ENCODE peak calls at places on chromosomes 11 and 22, in seven cellular contexts. One of them, this sample, is unnamed.

GRCh38 chr11:60890696-60891095 is 15.7 kb downstream of the PRPF19 start:
- DNase-seq in GM12891: no peak
- DNase-seq in lung: no peak
- DNase-seq in SW480: no peak
- DNase-seq in stimulated activated CD4-positive, alpha-beta T cell treated with anti-CD3 and anti-CD28 coated beads, TNF-alpha, amount 100 ng/mL, for 48 hours: no peak
- DNase-seq in ELF-1: no peak
- DNase-seq in A673: no peak
- DNase-seq in this sample: no peak

GRCh38 chr11:66050581-66051231 is 1.5 kb upstream of the SF3B2 start:
- DNase-seq in SW480: no peak
- DNase-seq in stimulated activated CD4-positive, alpha-beta T cell treated with anti-CD3 and anti-CD28 coated beads, TNF-alpha, amount 100 ng/mL, for 48 hours: no peak
- DNase-seq in lung: no peak
- DNase-seq in A673: no peak
- DNase-seq in ELF-1: peak
- DNase-seq in GM12891: no peak
- DNase-seq in this sample: no peak

GRCh38 chr11:5807580-5807979 is 1.1 kb upstream of the OR52N2 start:
- DNase-seq in ELF-1: peak
- DNase-seq in stimulated activated CD4-positive, alpha-beta T cell treated with anti-CD3 and anti-CD28 coated beads, TNF-alpha, amount 100 ng/mL, for 48 hours: no peak
- DNase-seq in GM12891: no peak
- DNase-seq in SW480: no peak
- DNase-seq in lung: no peak
- DNase-seq in A673: no peak
- DNase-seq in this sample: no peak

GRCh38 chr22:28977481-28977971 is 84.1 kb downstream of the C22orf31 start:
- DNase-seq in GM12891: no peak
- DNase-seq in A673: peak
- DNase-seq in ELF-1: no peak
- DNase-seq in lung: no peak
- DNase-seq in SW480: peak
- DNase-seq in stimulated activated CD4-positive, alpha-beta T cell treated with anti-CD3 and anti-CD28 coated beads, TNF-alpha, amount 100 ng/mL, for 48 hours: no peak
- DNase-seq in this sample: no peak

GRCh38 chr11:110797453-110797852 is 85.2 kb upstream of the ARHGAP20 start:
- DNase-seq in stimulated activated CD4-positive, alpha-beta T cell treated with anti-CD3 and anti-CD28 coated beads, TNF-alpha, amount 100 ng/mL, for 48 hours: no peak
- DNase-seq in A673: no peak
- DNase-seq in lung: no peak
- DNase-seq in SW480: no peak
- DNase-seq in ELF-1: no peak
- DNase-seq in GM12891: peak
- DNase-seq in this sample: no peak

GRCh38 chr11:69008774-69009440 is 4.1 kb downstream of the MRGPRF start:
- DNase-seq in GM12891: no peak
- DNase-seq in lung: peak
- DNase-seq in SW480: peak
- DNase-seq in A673: no peak
- DNase-seq in stimulated activated CD4-positive, alpha-beta T cell treated with anti-CD3 and anti-CD28 coated beads, TNF-alpha, amount 100 ng/mL, for 48 hours: no peak
- DNase-seq in ELF-1: peak
- DNase-seq in this sample: no peak

GRCh38 chr11:27904358-27905055 is 203.4 kb downstream of the KIF18A start:
- DNase-seq in ELF-1: no peak
- DNase-seq in SW480: no peak
- DNase-seq in lung: no peak
- DNase-seq in stimulated activated CD4-positive, alpha-beta T cell treated with anti-CD3 and anti-CD28 coated beads, TNF-alpha, amount 100 ng/mL, for 48 hours: no peak
- DNase-seq in A673: no peak
- DNase-seq in GM12891: no peak
- DNase-seq in this sample: no peak

GRCh38 chr11:72668645-72669347 is 5.4 kb downstream of the PDE2A start:
- DNase-seq in SW480: peak
- DNase-seq in lung: no peak
- DNase-seq in stimulated activated CD4-positive, alpha-beta T cell treated with anti-CD3 and anti-CD28 coated beads, TNF-alpha, amount 100 ng/mL, for 48 hours: peak
- DNase-seq in ELF-1: peak
- DNase-seq in GM12891: peak
- DNase-seq in A673: no peak
- DNase-seq in this sample: no peak

GRCh38 chr22:50606126-50606525 is 5.5 kb downstream of the MAPK8IP2 start:
- DNase-seq in stimulated activated CD4-positive, alpha-beta T cell treated with anti-CD3 and anti-CD28 coated beads, TNF-alpha, amount 100 ng/mL, for 48 hours: no peak
- DNase-seq in GM12891: no peak
- DNase-seq in ELF-1: no peak
- DNase-seq in SW480: no peak
- DNase-seq in lung: no peak
- DNase-seq in A673: no peak
- DNase-seq in this sample: no peak

GRCh38 chr22:43901976-43902643 is 10.3 kb upstream of the PNPLA5 start:
- DNase-seq in lung: no peak
- DNase-seq in GM12891: no peak
- DNase-seq in ELF-1: no peak
- DNase-seq in stimulated activated CD4-positive, alpha-beta T cell treated with anti-CD3 and anti-CD28 coated beads, TNF-alpha, amount 100 ng/mL, for 48 hours: no peak
- DNase-seq in SW480: peak
- DNase-seq in A673: no peak
- DNase-seq in this sample: no peak

GRCh38 chr11:57315491-57315890 is 9.3 kb downstream of the TNKS1BP1 start:
- DNase-seq in SW480: no peak
- DNase-seq in stimulated activated CD4-positive, alpha-beta T cell treated with anti-CD3 and anti-CD28 coated beads, TNF-alpha, amount 100 ng/mL, for 48 hours: no peak
- DNase-seq in lung: no peak
- DNase-seq in ELF-1: no peak
- DNase-seq in A673: peak
- DNase-seq in GM12891: no peak
- DNase-seq in this sample: no peak

GRCh38 chr11:65496304-65497140 is 2.3 kb upstream of the MALAT1 start:
- DNase-seq in ELF-1: no peak
- DNase-seq in A673: peak
- DNase-seq in stimulated activated CD4-positive, alpha-beta T cell treated with anti-CD3 and anti-CD28 coated beads, TNF-alpha, amount 100 ng/mL, for 48 hours: no peak
- DNase-seq in SW480: peak
- DNase-seq in GM12891: no peak
- DNase-seq in lung: no peak
- DNase-seq in this sample: no peak

GRCh38 chr11:34758262-34758661 is 137.4 kb downstream of the EHF start:
- DNase-seq in stimulated activated CD4-positive, alpha-beta T cell treated with anti-CD3 and anti-CD28 coated beads, TNF-alpha, amount 100 ng/mL, for 48 hours: no peak
- DNase-seq in lung: no peak
- DNase-seq in GM12891: no peak
- DNase-seq in SW480: no peak
- DNase-seq in ELF-1: no peak
- DNase-seq in A673: no peak
- DNase-seq in this sample: no peak

GRCh38 chr11:122167100-122167499 is 51.1 kb upstream of the BLID start:
- DNase-seq in lung: no peak
- DNase-seq in SW480: no peak
- DNase-seq in stimulated activated CD4-positive, alpha-beta T cell treated with anti-CD3 and anti-CD28 coated beads, TNF-alpha, amount 100 ng/mL, for 48 hours: no peak
- DNase-seq in A673: no peak
- DNase-seq in ELF-1: no peak
- DNase-seq in GM12891: no peak
- DNase-seq in this sample: no peak

GRCh38 chr11:1128333-1129142 is 29.2 kb upstream of the MUC5AC start:
- DNase-seq in stimulated activated CD4-positive, alpha-beta T cell treated with anti-CD3 and anti-CD28 coated beads, TNF-alpha, amount 100 ng/mL, for 48 hours: no peak
- DNase-seq in GM12891: no peak
- DNase-seq in ELF-1: no peak
- DNase-seq in lung: no peak
- DNase-seq in SW480: no peak
- DNase-seq in A673: no peak
- DNase-seq in this sample: no peak

GRCh38 chr11:57502870-57503269 is 12.6 kb downstream of the SLC43A1 start:
- DNase-seq in lung: no peak
- DNase-seq in stimulated activated CD4-positive, alpha-beta T cell treated with anti-CD3 and anti-CD28 coated beads, TNF-alpha, amount 100 ng/mL, for 48 hours: no peak
- DNase-seq in GM12891: no peak
- DNase-seq in SW480: no peak
- DNase-seq in A673: no peak
- DNase-seq in ELF-1: no peak
- DNase-seq in this sample: no peak

GRCh38 chr22:50717709-50718351 is 20.2 kb upstream of the ACR start:
- DNase-seq in SW480: no peak
- DNase-seq in A673: no peak
- DNase-seq in lung: no peak
- DNase-seq in ELF-1: no peak
- DNase-seq in GM12891: no peak
- DNase-seq in stimulated activated CD4-positive, alpha-beta T cell treated with anti-CD3 and anti-CD28 coated beads, TNF-alpha, amount 100 ng/mL, for 48 hours: no peak
- DNase-seq in this sample: no peak

GRCh38 chr22:45208993-45209838 is 31.5 kb downstream of the KIAA0930 start:
- DNase-seq in ELF-1: peak
- DNase-seq in GM12891: no peak
- DNase-seq in SW480: no peak
- DNase-seq in A673: peak
- DNase-seq in stimulated activated CD4-positive, alpha-beta T cell treated with anti-CD3 and anti-CD28 coated beads, TNF-alpha, amount 100 ng/mL, for 48 hours: peak
- DNase-seq in lung: no peak
- DNase-seq in this sample: peak

GRCh38 chr11:76185931-76186401 is 20.3 kb downstream of the WNT11 start:
- DNase-seq in GM12891: no peak
- DNase-seq in ELF-1: peak
- DNase-seq in A673: no peak
- DNase-seq in lung: no peak
- DNase-seq in stimulated activated CD4-positive, alpha-beta T cell treated with anti-CD3 and anti-CD28 coated beads, TNF-alpha, amount 100 ng/mL, for 48 hours: no peak
- DNase-seq in SW480: no peak
- DNase-seq in this sample: no peak

GRCh38 chr11:47395225-47396048 is 13.0 kb upstream of the SLC39A13 start:
- DNase-seq in ELF-1: no peak
- DNase-seq in A673: no peak
- DNase-seq in lung: no peak
- DNase-seq in SW480: no peak
- DNase-seq in stimulated activated CD4-positive, alpha-beta T cell treated with anti-CD3 and anti-CD28 coated beads, TNF-alpha, amount 100 ng/mL, for 48 hours: no peak
- DNase-seq in GM12891: no peak
- DNase-seq in this sample: no peak

GRCh38 chr11:11157201-11157600 is 195.8 kb downstream of the CSNK2A3 start:
- DNase-seq in stimulated activated CD4-positive, alpha-beta T cell treated with anti-CD3 and anti-CD28 coated beads, TNF-alpha, amount 100 ng/mL, for 48 hours: no peak
- DNase-seq in A673: peak
- DNase-seq in lung: no peak
- DNase-seq in SW480: peak
- DNase-seq in GM12891: peak
- DNase-seq in ELF-1: peak
- DNase-seq in this sample: peak